ENCODE peak calls at places on chromosomes 5 and 9, in six cellular contexts. F is NCI-H1092, H is esophagus squamous epithelium, I is T-helper 17 cell, K is hepatocyte, W is fibroblast of lung. J is an unnamed sample.

GRCh38 chr5:170757669-170758068 is 25.9 kb upstream of the GABRP start:
- DNase-seq in H (no peak), F (no peak), W (no peak), K (no peak), I (no peak), J (no peak)

GRCh38 chr9:72554221-72554641 is 32.8 kb downstream of the TMC1 start:
- DNase-seq in I (no peak), W (peak; percentile 96), K (peak; percentile 56), H (no peak), F (no peak), J (no peak)

GRCh38 chr5:147989977-147990376 is 73.8 kb upstream of the SPINK5 start:
- DNase-seq in K (no peak), F (no peak), W (no peak), H (no peak), I (no peak), J (no peak)

GRCh38 chr5:64384761-64385160 is 121.1 kb upstream of the RGS7BP start:
- DNase-seq in F (no peak), H (no peak), W (peak; percentile 33), I (no peak), K (peak; percentile 44), J (peak; percentile 28)

GRCh38 chr9:134680393-134681060 is 38.9 kb downstream of the COL5A1 start:
- DNase-seq in W (no peak), F (no peak), I (no peak), K (no peak), H (no peak), J (no peak)

GRCh38 chr5:141945511-141946024 is 12.4 kb downstream of the PCDH12 start:
- DNase-seq in K (no peak), W (peak; percentile 21), I (no peak), H (no peak), F (no peak), J (peak; percentile 63)

GRCh38 chr5:124752854-124753720 is 6.6 kb upstream of the ZNF608 start:
- DNase-seq in W (no peak), K (no peak), H (no peak), I (no peak), F (no peak), J (no peak)

GRCh38 chr5:163509288-163510040 is 4.0 kb downstream of the MAT2B start:
- DNase-seq in F (no peak), I (no peak), H (no peak), K (peak; percentile 44), W (peak; percentile 51), J (no peak)

GRCh38 chr5:169942181-169942580 is 38.1 kb downstream of the INSYN2B start:
- DNase-seq in H (no peak), K (no peak), I (no peak), W (peak; percentile 47), F (no peak), J (no peak)

GRCh38 chr5:142426676-142427364 is 102.0 kb upstream of the SPRY4 start:
- DNase-seq in H (no peak), K (no peak), F (no peak), W (peak; percentile 57), I (no peak), J (no peak)

GRCh38 chr9:86843182-86843581 is 104.1 kb downstream of the GAS1 start:
- DNase-seq in W (no peak), F (no peak), I (no peak), K (peak; percentile 49), H (no peak), J (no peak)

GRCh38 chr5:54822331-54822700 is 163.1 kb downstream of the ESM1 start:
- DNase-seq in K (no peak), H (no peak), F (no peak), I (no peak), W (peak; percentile 27), J (no peak)